ENCODE peak calls at places on chromosomes 11 and 22, in five cellular contexts. U is heart right ventricle, Y is nucleus accumbens, J is MG63, A is suprapubic skin. X is an unnamed sample.

GRCh38 chr22:20651286-20651685 is 122.6 kb upstream of the SERPIND1 start:
- DNase-seq in Y (no peak), U (no peak), J (no peak), A (peak), X (no peak)

GRCh38 chr11:45982656-45983470 is 60.4 kb downstream of the LARGE2 start:
- DNase-seq in U (peak), J (no peak), A (no peak), Y (peak), X (no peak)

GRCh38 chr11:103070142-103070541 is 21.8 kb downstream of the DCUN1D5 start:
- DNase-seq in J (no peak), A (no peak), Y (no peak), U (no peak), X (peak)

GRCh38 chr11:1839924-1840779 is 1.4 kb downstream of the TNNI2 start:
- DNase-seq in Y (peak), J (no peak), A (no peak), U (peak), X (peak)

GRCh38 chr11:74736031-74736430 is 4.8 kb upstream of the CHRDL2 start:
- DNase-seq in J (no peak), U (no peak), Y (no peak), A (no peak), X (no peak)

GRCh38 chr22:50104149-50104548 is 14.3 kb downstream of the MOV10L1 start:
- DNase-seq in J (no peak), A (peak), U (no peak), Y (no peak), X (no peak)

GRCh38 chr22:48782817-48783511 is 1044.7 kb downstream of the BRD1 start:
- DNase-seq in A (no peak), J (no peak), Y (peak), U (no peak), X (peak)

GRCh38 chr11:70423523-70424505 is 25.5 kb downstream of the CTTN start:
- DNase-seq in U (no peak), Y (no peak), J (peak), A (no peak), X (no peak)

GRCh38 chr11:1295591-1295990 is 13.8 kb downstream of the TOLLIP start:
- DNase-seq in A (peak), Y (no peak), U (no peak), J (no peak), X (no peak)